ENCODE peak calls at places on chromosomes 3 and 15, in four cellular contexts. E is pancreas, X is colonic mucosa, H is OCI-LY7. J is an unnamed sample.

GRCh38 chr15:64842986-64843561 is 1.4 kb downstream of the PLEKHO2 start:
- DNase-seq in E (no peak), X (no peak), H (peak), J (no peak)

GRCh38 chr3:55547086-55547666 is 60.1 kb upstream of the WNT5A start:
- DNase-seq in E (no peak), X (no peak), H (no peak), J (no peak)

GRCh38 chr3:83224101-83224868 is 1462.8 kb upstream of the GBE1 start:
- DNase-seq in E (no peak), X (no peak), H (no peak), J (no peak)

GRCh38 chr15:55846108-55846707 is 103.3 kb upstream of the PRTG start:
- DNase-seq in E (no peak), X (peak), H (peak), J (no peak)

GRCh38 chr3:54870423-54870822 is 57.4 kb downstream of the LRTM1 start:
- DNase-seq in E (no peak), X (no peak), H (peak), J (no peak)

GRCh38 chr3:125110016-125110875 is 54.4 kb upstream of the HEG1 start:
- DNase-seq in E (no peak), X (no peak), H (no peak), J (no peak)

GRCh38 chr3:187669675-187670504 is at the start of gene SST:
- DNase-seq in E (peak), X (no peak), H (no peak), J (no peak)

GRCh38 chr3:126456211-126456610 is 19.5 kb downstream of the ZXDC start:
- DNase-seq in E (peak), X (no peak), H (no peak), J (no peak)

GRCh38 chr3:23161896-23162570 is 41.1 kb upstream of the UBE2E2 start:
- DNase-seq in E (no peak), X (no peak), H (peak), J (no peak)

GRCh38 chr3:13681931-13682330 is 133.0 kb downstream of the FBLN2 start:
- DNase-seq in E (no peak), X (no peak), H (no peak), J (no peak)

GRCh38 chr15:33256874-33257273 is 53.9 kb upstream of the RYR3 start:
- DNase-seq in E (no peak), X (no peak), H (no peak), J (no peak)

GRCh38 chr3:4587061-4587837 is 94.1 kb downstream of the ITPR1 start:
- DNase-seq in E (no peak), X (no peak), H (no peak), J (no peak)

GRCh38 chr3:189975376-189975990 is 145.2 kb downstream of the P3H2 start:
- DNase-seq in E (no peak), X (no peak), H (no peak), J (no peak)

GRCh38 chr15:66151809-66152208 is 101.7 kb downstream of the MEGF11 start:
- DNase-seq in E (no peak), X (peak), H (no peak), J (no peak)

GRCh38 chr3:32238816-32239637 is 547 bp downstream of the CMTM8 start:
- DNase-seq in E (peak), X (peak), H (peak), J (no peak)

GRCh38 chr15:93072440-93073394 is 16.3 kb downstream of the RGMA start:
- DNase-seq in E (peak), X (peak), H (no peak), J (peak)

GRCh38 chr15:48794697-48795134 is 16.2 kb downstream of the CEP152 start:
- DNase-seq in E (no peak), X (no peak), H (no peak), J (no peak)

GRCh38 chr3:197423376-197423775 is 125.0 kb upstream of the DLG1 start:
- DNase-seq in E (no peak), X (no peak), H (no peak), J (no peak)

GRCh38 chr15:59594493-59594942 is 17.1 kb upstream of the GCNT3 start:
- DNase-seq in E (no peak), X (peak), H (no peak), J (no peak)

GRCh38 chr15:70967646-70968045 is 75.0 kb downstream of the LRRC49 start:
- DNase-seq in E (no peak), X (no peak), H (no peak), J (no peak)
- H3K27ac ChIP-seq in E (no peak), X (no peak), H (no peak), J (no peak)

DNA sequence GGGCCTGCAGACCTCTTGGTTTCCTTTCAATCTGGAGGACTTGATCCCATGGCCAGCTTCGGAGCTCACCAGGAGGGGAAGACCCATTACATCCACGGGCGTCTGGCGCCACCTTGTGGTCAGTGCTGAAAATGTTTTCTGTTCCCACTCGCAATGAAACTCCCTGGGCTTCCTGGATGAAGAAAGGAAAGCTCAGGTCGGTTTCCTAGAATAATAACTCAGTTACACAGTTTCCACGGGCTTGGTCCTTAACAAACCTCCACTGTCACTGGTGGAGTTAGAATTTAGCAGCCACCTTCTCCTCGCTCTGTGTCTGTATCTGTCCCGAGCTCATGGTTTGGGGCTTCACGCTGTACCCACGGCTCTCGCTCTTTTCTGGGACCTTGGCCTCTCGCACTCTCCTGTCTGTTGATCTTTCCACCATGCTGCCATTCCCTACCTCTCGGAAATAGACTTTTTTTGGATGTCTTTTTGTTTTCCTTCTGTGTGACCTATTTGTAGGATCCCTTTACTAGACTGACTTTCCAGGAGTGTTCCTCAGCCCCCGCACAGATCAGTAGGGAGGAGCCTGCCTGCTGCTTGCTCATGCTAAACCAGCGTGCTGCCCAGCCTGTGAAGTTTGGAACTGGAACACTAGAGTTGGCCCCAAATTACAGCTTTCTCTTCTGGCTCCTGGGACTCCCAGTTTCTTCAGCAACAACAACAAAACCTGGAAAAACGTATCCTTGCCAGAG is 56.3 kb downstream of the IL20RB start:
- DNase-seq in E (peak), X (peak), H (peak), J (peak)
- H3K27ac ChIP-seq in E (no peak), X (no peak), H (no peak), J (no peak)

GRCh38 chr15:78949461-78949860 is 4.6 kb upstream of the CTSH start:
- DNase-seq in E (no peak), X (no peak), H (no peak), J (no peak)

GRCh38 chr15:78947506-78947905 is 2.7 kb upstream of the CTSH start:
- DNase-seq in E (no peak), X (no peak), H (no peak), J (no peak)

GRCh38 chr15:78950343-78950742 is 5.5 kb upstream of the CTSH start:
- DNase-seq in E (no peak), X (peak), H (no peak), J (no peak)

GRCh38 chr15:78951841-78952238 is 7.0 kb upstream of the CTSH start:
- DNase-seq in E (no peak), X (no peak), H (no peak), J (no peak)

GRCh38 chr15:78950906-78951840 is 6.3 kb upstream of the CTSH start:
- DNase-seq in E (no peak), X (no peak), H (peak), J (no peak)
- H3K27ac ChIP-seq in E (peak), X (no peak), H (no peak), J (no peak)

GRCh38 chr3:69058180-69058946 is 6.2 kb upstream of the TMF1 start:
- DNase-seq in E (no peak), X (no peak), H (peak), J (no peak)
- H3K27ac ChIP-seq in E (no peak), X (no peak), H (peak), J (no peak)

DNA sequence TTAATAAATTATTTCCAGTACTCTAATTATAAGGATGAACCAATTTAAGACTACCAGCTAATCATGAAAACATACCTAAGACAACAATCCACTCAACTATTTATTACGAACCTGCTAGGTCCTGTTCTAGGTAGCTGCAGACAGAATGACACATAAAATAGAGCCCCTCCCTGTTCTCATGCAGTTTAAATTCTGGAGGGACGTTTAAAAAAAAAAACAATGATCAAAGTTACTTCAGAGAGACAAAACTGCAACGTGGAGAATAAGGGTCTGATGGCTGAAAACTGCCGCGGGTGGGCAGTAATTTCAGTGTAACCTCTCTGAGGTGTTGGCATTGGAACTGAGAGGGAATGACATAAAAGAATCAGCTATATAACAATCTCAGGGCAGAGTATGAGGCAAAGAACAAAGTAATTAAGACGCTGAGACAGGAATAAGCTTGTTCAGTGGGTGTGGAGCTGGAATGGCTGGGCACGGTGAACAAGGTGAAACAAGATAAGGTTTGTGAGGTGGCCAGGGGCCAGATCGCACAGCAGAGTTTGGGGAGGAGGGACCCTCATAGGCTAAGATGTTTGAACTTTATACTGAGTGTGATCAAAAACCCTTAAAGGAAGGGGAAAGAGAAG is 19.5 kb downstream of the TBL1XR1 start:
- DNase-seq in E (no peak), X (peak), H (no peak), J (no peak)
- H3K27ac ChIP-seq in E (no peak), X (peak), H (no peak), J (no peak)

GRCh38 chr3:16136042-16136441 is 38.4 kb upstream of the GALNT15 start:
- DNase-seq in E (no peak), X (no peak), H (no peak), J (no peak)

GRCh38 chr3:16140116-16140893 is 34.2 kb upstream of the GALNT15 start:
- DNase-seq in E (no peak), X (no peak), H (no peak), J (no peak)

GRCh38 chr3:16140894-16141285 is 33.6 kb upstream of the GALNT15 start:
- DNase-seq in E (no peak), X (no peak), H (no peak), J (no peak)

GRCh38 chr3:16137044-16137443 is 37.4 kb upstream of the GALNT15 start:
- DNase-seq in E (no peak), X (no peak), H (no peak), J (no peak)

GRCh38 chr3:16137977-16138376 is 36.5 kb upstream of the GALNT15 start:
- DNase-seq in E (no peak), X (no peak), H (no peak), J (no peak)
- H3K27ac ChIP-seq in E (no peak), X (no peak), H (no peak), J (no peak)

J was measured in caudate nucleus.